ENCODE peak calls at places on chromosomes 16 and 17, in seven cellular contexts. One of them, this sample, is unnamed.

GRCh38 chr17:77684803-77685580 is 273.5 kb upstream of the TNRC6C start:
- DNase-seq in stomach: no peak
- DNase-seq in Panc1: no peak
- DNase-seq in spleen: no peak
- DNase-seq in breast epithelium: no peak
- DNase-seq in GM12878: no peak
- DNase-seq in K562: no peak
- DNase-seq in this sample: peak; percentile 42

GRCh38 chr16:59527206-59527997 is 793.3 kb upstream of the GOT2 start:
- DNase-seq in stomach: no peak
- DNase-seq in Panc1: no peak
- DNase-seq in spleen: no peak
- DNase-seq in breast epithelium: no peak
- DNase-seq in GM12878: no peak
- DNase-seq in K562: no peak
- DNase-seq in this sample: no peak

GRCh38 chr17:19346351-19347255 is 15.9 kb downstream of the B9D1 start:
- DNase-seq in stomach: peak; percentile 61
- DNase-seq in Panc1: no peak
- DNase-seq in spleen: peak; percentile 71
- DNase-seq in breast epithelium: no peak
- DNase-seq in GM12878: no peak
- DNase-seq in K562: peak; percentile 74
- DNase-seq in this sample: peak; percentile 89

GRCh38 chr17:77394540-77395295 is 253.9 kb downstream of the SEC14L1 start:
- DNase-seq in stomach: peak; percentile 85
- DNase-seq in Panc1: no peak
- DNase-seq in spleen: no peak
- DNase-seq in breast epithelium: peak; percentile 93
- DNase-seq in GM12878: no peak
- DNase-seq in K562: no peak
- DNase-seq in this sample: no peak

GRCh38 chr16:27346818-27347217 is 33.0 kb downstream of the IL4R start:
- DNase-seq in stomach: no peak
- DNase-seq in Panc1: no peak
- DNase-seq in spleen: no peak
- DNase-seq in breast epithelium: no peak
- DNase-seq in GM12878: no peak
- DNase-seq in K562: no peak
- DNase-seq in this sample: no peak

GRCh38 chr17:35175638-35176415 is 18.4 kb downstream of the SLC35G3 start:
- DNase-seq in stomach: no peak
- DNase-seq in Panc1: no peak
- DNase-seq in spleen: no peak
- DNase-seq in breast epithelium: no peak
- DNase-seq in GM12878: no peak
- DNase-seq in K562: no peak
- DNase-seq in this sample: no peak

GRCh38 chr17:16938496-16939270 is 33.2 kb downstream of the TNFRSF13B start:
- DNase-seq in stomach: peak; percentile 18
- DNase-seq in Panc1: no peak
- DNase-seq in spleen: peak; percentile 47
- DNase-seq in breast epithelium: no peak
- DNase-seq in GM12878: no peak
- DNase-seq in K562: no peak
- DNase-seq in this sample: peak; percentile 37

GRCh38 chr17:80328620-80329380 is 68.1 kb downstream of the RNF213 start:
- DNase-seq in stomach: no peak
- DNase-seq in Panc1: no peak
- DNase-seq in spleen: peak; percentile 47
- DNase-seq in breast epithelium: no peak
- DNase-seq in GM12878: no peak
- DNase-seq in K562: no peak
- DNase-seq in this sample: no peak

GRCh38 chr16:50598256-50598894 is 50.2 kb downstream of the NKD1 start:
- DNase-seq in stomach: peak; percentile 61
- DNase-seq in Panc1: no peak
- DNase-seq in spleen: no peak
- DNase-seq in breast epithelium: no peak
- DNase-seq in GM12878: no peak
- DNase-seq in K562: no peak
- DNase-seq in this sample: no peak

GRCh38 chr16:11052080-11052808 is 107.9 kb downstream of the CLEC16A start:
- DNase-seq in stomach: no peak
- DNase-seq in Panc1: no peak
- DNase-seq in spleen: no peak
- DNase-seq in breast epithelium: no peak
- DNase-seq in GM12878: peak; percentile 61
- DNase-seq in K562: peak; percentile 41
- DNase-seq in this sample: peak; percentile 38

GRCh38 chr17:76585649-76586593 is at the start of gene ST6GALNAC2:
- DNase-seq in stomach: peak; percentile 84
- DNase-seq in Panc1: no peak
- DNase-seq in spleen: peak; percentile 94
- DNase-seq in breast epithelium: peak; percentile 70
- DNase-seq in GM12878: no peak
- DNase-seq in K562: no peak
- DNase-seq in this sample: peak; percentile 79

GRCh38 chr17:60089097-60089844 is 10.6 kb upstream of the HEATR6 start:
- DNase-seq in stomach: no peak
- DNase-seq in Panc1: no peak
- DNase-seq in spleen: peak; percentile 81
- DNase-seq in breast epithelium: no peak
- DNase-seq in GM12878: peak; percentile 38
- DNase-seq in K562: peak; percentile 45
- DNase-seq in this sample: no peak

GRCh38 chr16:17459903-17460521 is 10.7 kb downstream of the XYLT1 start:
- DNase-seq in stomach: no peak
- DNase-seq in Panc1: no peak
- DNase-seq in spleen: peak; percentile 76
- DNase-seq in breast epithelium: no peak
- DNase-seq in GM12878: no peak
- DNase-seq in K562: no peak
- DNase-seq in this sample: no peak

GRCh38 chr16:3536851-3537250 is 36.0 kb downstream of the CLUAP1 start:
- DNase-seq in stomach: no peak
- DNase-seq in Panc1: no peak
- DNase-seq in spleen: no peak
- DNase-seq in breast epithelium: no peak
- DNase-seq in GM12878: no peak
- DNase-seq in K562: no peak
- DNase-seq in this sample: no peak

GRCh38 chr16:28172331-28172730 is 39.4 kb downstream of the XPO6 start:
- DNase-seq in stomach: no peak
- DNase-seq in Panc1: no peak
- DNase-seq in spleen: no peak
- DNase-seq in breast epithelium: no peak
- DNase-seq in GM12878: no peak
- DNase-seq in K562: no peak
- DNase-seq in this sample: no peak

GRCh38 chr16:66020642-66021041 is 345.8 kb upstream of the CDH5 start:
- DNase-seq in stomach: no peak
- DNase-seq in Panc1: no peak
- DNase-seq in spleen: no peak
- DNase-seq in breast epithelium: no peak
- DNase-seq in GM12878: no peak
- DNase-seq in K562: no peak
- DNase-seq in this sample: no peak

GRCh38 chr17:20127660-20128413 is 118.7 kb downstream of the SPECC1 start:
- DNase-seq in stomach: no peak
- DNase-seq in Panc1: no peak
- DNase-seq in spleen: no peak
- DNase-seq in breast epithelium: no peak
- DNase-seq in GM12878: no peak
- DNase-seq in K562: no peak
- DNase-seq in this sample: no peak

GRCh38 chr17:74008196-74008595 is 195.3 kb upstream of the RPL38 start:
- DNase-seq in stomach: no peak
- DNase-seq in Panc1: no peak
- DNase-seq in spleen: no peak
- DNase-seq in breast epithelium: no peak
- DNase-seq in GM12878: no peak
- DNase-seq in K562: peak; percentile 52
- DNase-seq in this sample: no peak

GRCh38 chr16:85461814-85462404 is 151.2 kb upstream of the GSE1 start:
- DNase-seq in stomach: no peak
- DNase-seq in Panc1: no peak
- DNase-seq in spleen: no peak
- DNase-seq in breast epithelium: no peak
- DNase-seq in GM12878: no peak
- DNase-seq in K562: peak; percentile 84
- DNase-seq in this sample: peak; percentile 82

GRCh38 chr17:27207073-27207511 is 86.8 kb upstream of the WSB1 start:
- DNase-seq in stomach: no peak
- DNase-seq in Panc1: peak; percentile 36
- DNase-seq in spleen: no peak
- DNase-seq in breast epithelium: no peak
- DNase-seq in GM12878: no peak
- DNase-seq in K562: no peak
- DNase-seq in this sample: no peak

GRCh38 chr16:85445779-85446222 is 167.3 kb upstream of the GSE1 start:
- DNase-seq in stomach: peak; percentile 85
- DNase-seq in Panc1: no peak
- DNase-seq in spleen: no peak
- DNase-seq in breast epithelium: no peak
- DNase-seq in GM12878: no peak
- DNase-seq in K562: no peak
- DNase-seq in this sample: peak; percentile 84

DNA sequence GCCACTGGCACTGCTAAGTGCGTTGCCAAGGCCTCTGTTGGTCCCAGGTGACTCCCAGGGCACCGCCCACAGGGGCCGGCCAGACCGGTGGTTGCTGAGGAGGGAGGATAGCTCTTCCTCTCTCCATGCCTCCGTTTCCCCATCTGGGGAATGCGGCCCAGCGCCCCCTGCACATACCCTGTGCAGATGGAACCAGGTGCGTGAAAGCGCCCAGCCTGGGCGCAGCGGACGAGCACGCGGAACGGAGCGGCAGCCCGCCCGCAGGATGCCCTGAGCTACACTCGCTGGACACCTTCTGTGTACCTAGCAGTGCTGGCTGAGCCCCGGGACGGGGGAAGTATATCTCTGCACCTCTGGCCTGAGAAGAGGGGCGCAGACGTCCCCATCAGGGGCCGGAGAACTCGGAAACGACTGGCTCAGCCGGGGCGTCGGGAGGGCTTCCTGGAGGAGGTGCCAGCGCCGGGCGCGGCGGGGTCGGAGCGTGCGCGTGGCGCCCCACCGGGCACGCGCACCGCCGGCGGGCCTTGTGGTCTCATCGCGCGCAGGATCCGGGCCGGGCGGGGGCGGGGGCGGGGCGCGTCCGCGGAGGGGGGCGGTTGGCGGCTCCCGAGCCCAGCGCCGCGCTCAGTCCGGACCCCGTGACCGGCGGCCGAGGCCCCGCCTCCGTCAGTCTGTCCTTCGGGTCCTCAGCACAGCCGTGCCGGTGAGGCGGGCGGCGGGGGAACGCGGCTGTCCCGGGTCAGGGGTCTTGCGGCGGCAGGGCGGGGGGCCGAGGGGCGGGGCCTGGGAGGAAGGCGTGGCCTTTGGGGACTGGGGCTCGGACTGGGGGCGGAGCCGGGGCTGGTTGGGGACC is at the start of the genes CCDC78 and HAGHL:
- DNase-seq in stomach: peak; percentile 65
- DNase-seq in Panc1: no peak
- DNase-seq in spleen: peak; percentile 93
- DNase-seq in breast epithelium: no peak
- DNase-seq in GM12878: no peak
- DNase-seq in K562: peak; percentile 89
- DNase-seq in this sample: peak; percentile 81
- TF ChIP-seq POLR2AphosphoS5 in stomach: no peak
- TF ChIP-seq POLR2AphosphoS5 in Panc1: peak; percentile 53
- TF ChIP-seq POLR2AphosphoS5 in spleen: no peak
- TF ChIP-seq POLR2AphosphoS5 in breast epithelium: no peak
- TF ChIP-seq POLR2AphosphoS5 in GM12878: no peak
- TF ChIP-seq POLR2AphosphoS5 in K562: peak; percentile 41
- TF ChIP-seq POLR2AphosphoS5 in this sample: no peak

GRCh38 chr16:24188143-24188542 is 68.0 kb upstream of the CACNG3 start:
- DNase-seq in stomach: no peak
- DNase-seq in Panc1: no peak
- DNase-seq in spleen: no peak
- DNase-seq in breast epithelium: no peak
- DNase-seq in GM12878: no peak
- DNase-seq in K562: no peak
- DNase-seq in this sample: no peak
- H3K36me3 ChIP-seq in stomach: peaks cover 29% of the 10 kb centered on the region
- H3K36me3 ChIP-seq in Panc1: no peaks in the 10 kb centered on the region
- H3K36me3 ChIP-seq in spleen: no peaks in the 10 kb centered on the region
- H3K36me3 ChIP-seq in breast epithelium: no peaks in the 10 kb centered on the region
- H3K36me3 ChIP-seq in GM12878: peaks cover 42% of the 10 kb centered on the region
- H3K36me3 ChIP-seq in K562: peaks cover 83% of the 10 kb centered on the region
- H3K36me3 ChIP-seq in this sample: peaks cover 3% of the 10 kb centered on the region

GRCh38 chr16:55656695-55657092 is 906 bp downstream of the SLC6A2 start:
- DNase-seq in stomach: no peak
- DNase-seq in Panc1: no peak
- DNase-seq in spleen: no peak
- DNase-seq in breast epithelium: no peak
- DNase-seq in GM12878: no peak
- DNase-seq in K562: no peak
- DNase-seq in this sample: no peak
- TF ChIP-seq POLR2AphosphoS5 in stomach: no peak
- TF ChIP-seq POLR2AphosphoS5 in Panc1: no peak
- TF ChIP-seq POLR2AphosphoS5 in spleen: no peak
- TF ChIP-seq POLR2AphosphoS5 in breast epithelium: no peak
- TF ChIP-seq POLR2AphosphoS5 in GM12878: no peak
- TF ChIP-seq POLR2AphosphoS5 in K562: no peak
- TF ChIP-seq POLR2AphosphoS5 in this sample: no peak

GRCh38 chr17:67751101-67752074 is 33.7 kb downstream of the NOL11 start:
- DNase-seq in stomach: no peak
- DNase-seq in Panc1: no peak
- DNase-seq in spleen: no peak
- DNase-seq in breast epithelium: no peak
- DNase-seq in GM12878: no peak
- DNase-seq in K562: no peak
- DNase-seq in this sample: no peak

GRCh38 chr17:67750067-67750466 is 32.3 kb downstream of the NOL11 start:
- DNase-seq in stomach: no peak
- DNase-seq in Panc1: no peak
- DNase-seq in spleen: no peak
- DNase-seq in breast epithelium: no peak
- DNase-seq in GM12878: no peak
- DNase-seq in K562: no peak
- DNase-seq in this sample: no peak

GRCh38 chr17:67754001-67754400 is 36.3 kb downstream of the NOL11 start:
- DNase-seq in stomach: no peak
- DNase-seq in Panc1: no peak
- DNase-seq in spleen: no peak
- DNase-seq in breast epithelium: no peak
- DNase-seq in GM12878: no peak
- DNase-seq in K562: no peak
- DNase-seq in this sample: no peak

DNA sequence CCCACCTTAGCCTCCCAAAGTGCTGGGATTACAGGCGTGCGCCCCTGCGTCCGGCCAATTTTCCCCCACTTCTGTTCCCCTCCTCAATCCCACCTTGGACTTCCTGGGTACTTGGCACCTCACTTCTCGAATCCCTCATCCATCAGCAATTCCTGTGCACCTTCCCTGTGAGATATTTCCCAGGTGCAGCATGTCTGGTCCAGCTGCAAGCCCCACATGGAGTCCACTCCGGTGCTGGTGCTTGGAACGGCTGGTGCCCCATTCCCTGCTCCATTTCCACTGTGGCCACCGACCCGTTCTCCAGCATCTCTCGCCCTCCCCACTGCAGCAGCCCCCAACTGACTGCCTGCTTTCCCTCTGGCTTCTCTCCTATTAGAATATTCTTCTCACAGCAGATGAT is 35.3 kb downstream of the NOL11 start:
- DNase-seq in stomach: no peak
- DNase-seq in Panc1: no peak
- DNase-seq in spleen: no peak
- DNase-seq in breast epithelium: no peak
- DNase-seq in GM12878: no peak
- DNase-seq in K562: no peak
- DNase-seq in this sample: no peak
- H3K36me3 ChIP-seq in stomach: peaks cover 47% of the 10 kb centered on the region
- H3K36me3 ChIP-seq in Panc1: no peaks in the 10 kb centered on the region
- H3K36me3 ChIP-seq in spleen: no peaks in the 10 kb centered on the region
- H3K36me3 ChIP-seq in breast epithelium: peaks cover 2% of the 10 kb centered on the region
- H3K36me3 ChIP-seq in GM12878: peaks cover 21% of the 10 kb centered on the region
- H3K36me3 ChIP-seq in K562: peaks cover 30% of the 10 kb centered on the region
- H3K36me3 ChIP-seq in this sample: no peaks in the 10 kb centered on the region